ENCODE peak calls at places on chromosomes 6 and 20, in four cellular contexts. One of them, this sample, is unnamed.
A peak's percentile ranks its signal among the peaks of the same experiment; 100 is the strongest.

GRCh38 chr6:79001415-79001814 is 76.6 kb downstream of the PHIP start:
- DNase-seq in hepatocyte: no peak
- DNase-seq in HAP-1: no peak
- DNase-seq in ascending aorta: no peak
- DNase-seq in this sample: no peak

GRCh38 chr20:21526776-21527175 is 12.9 kb upstream of the NKX2-2 start:
- DNase-seq in hepatocyte: no peak
- DNase-seq in ascending aorta: no peak
- DNase-seq in HAP-1: no peak
- DNase-seq in this sample: no peak

GRCh38 chr6:26592649-26593048 is 4.1 kb upstream of the ABT1 start:
- DNase-seq in hepatocyte: no peak
- DNase-seq in ascending aorta: no peak
- DNase-seq in HAP-1: no peak
- DNase-seq in this sample: no peak

GRCh38 chr6:73285674-73286283 is 22.8 kb upstream of the KHDC1 start:
- DNase-seq in hepatocyte: peak; percentile 57
- DNase-seq in HAP-1: no peak
- DNase-seq in ascending aorta: no peak
- DNase-seq in this sample: no peak

GRCh38 chr20:32820000-32820697 is 395 bp downstream of the MAPRE1 start:
- DNase-seq in ascending aorta: peak; percentile 68
- DNase-seq in hepatocyte: peak; percentile 96
- DNase-seq in HAP-1: peak; percentile 83
- DNase-seq in this sample: peak; percentile 76

GRCh38 chr20:63114693-63115069 is 101.2 kb downstream of the YTHDF1 start:
- DNase-seq in hepatocyte: no peak
- DNase-seq in HAP-1: no peak
- DNase-seq in ascending aorta: no peak
- DNase-seq in this sample: no peak

GRCh38 chr6:148037496-148037895 is 305.1 kb upstream of the SASH1 start:
- DNase-seq in hepatocyte: no peak
- DNase-seq in ascending aorta: no peak
- DNase-seq in HAP-1: no peak
- DNase-seq in this sample: no peak

GRCh38 chr6:33199687-33200233 is 705 bp downstream of the RXRB start:
- DNase-seq in hepatocyte: no peak
- DNase-seq in HAP-1: peak; percentile 92
- DNase-seq in ascending aorta: peak; percentile 82
- DNase-seq in this sample: peak; percentile 70

GRCh38 chr6:33589723-33590530 is 9.9 kb upstream of the BAK1 start:
- DNase-seq in HAP-1: peak; percentile 61
- DNase-seq in hepatocyte: peak; percentile 93
- DNase-seq in ascending aorta: no peak
- DNase-seq in this sample: peak; percentile 75

GRCh38 chr20:44092551-44093248 is 94.3 kb downstream of the JPH2 start:
- DNase-seq in hepatocyte: peak; percentile 65
- DNase-seq in ascending aorta: peak; percentile 44
- DNase-seq in HAP-1: peak; percentile 57
- DNase-seq in this sample: no peak

GRCh38 chr6:152295346-152295745 is 341.8 kb downstream of the SYNE1 start:
- DNase-seq in HAP-1: no peak
- DNase-seq in hepatocyte: no peak
- DNase-seq in ascending aorta: no peak
- DNase-seq in this sample: no peak

GRCh38 chr6:42199106-42199981 is 4.6 kb upstream of the GUCA1B start:
- DNase-seq in ascending aorta: no peak
- DNase-seq in HAP-1: no peak
- DNase-seq in hepatocyte: no peak
- DNase-seq in this sample: no peak

GRCh38 chr20:51978081-51978501 is 175.8 kb upstream of the SALL4 start:
- DNase-seq in HAP-1: no peak
- DNase-seq in hepatocyte: no peak
- DNase-seq in ascending aorta: no peak
- DNase-seq in this sample: no peak

DNA sequence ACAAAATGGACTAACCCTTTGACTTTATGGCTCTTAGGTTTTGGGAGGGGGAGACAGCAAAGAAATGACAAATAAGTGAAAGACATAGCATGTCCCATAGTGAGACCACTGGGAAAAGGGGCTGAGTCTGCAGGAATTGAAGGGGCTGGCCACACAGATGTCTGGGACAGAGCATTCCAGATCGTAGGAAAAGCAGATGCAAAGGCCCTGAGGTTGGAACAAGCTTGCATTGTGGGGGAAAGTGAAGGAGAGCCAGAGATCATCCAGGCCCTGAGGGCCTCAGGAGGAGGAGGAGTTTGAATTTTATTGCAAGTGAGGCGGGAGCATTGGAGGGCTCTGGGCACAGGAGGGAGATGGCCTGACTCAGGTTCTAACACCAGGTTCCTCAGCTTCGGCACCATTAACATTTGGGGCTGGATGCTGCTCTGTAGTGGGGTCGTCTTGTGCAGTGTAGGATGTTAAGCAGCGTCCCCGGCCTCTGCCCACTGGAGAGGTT is 97.5 kb downstream of the CEBPB start:
- DNase-seq in hepatocyte: no peak
- DNase-seq in ascending aorta: no peak
- DNase-seq in HAP-1: no peak
- DNase-seq in this sample: no peak
- H3K4me1 ChIP-seq in hepatocyte: peaks cover 40% of the 10 kb centered on the region
- H3K4me1 ChIP-seq in ascending aorta: peaks cover 14% of the 10 kb centered on the region
- H3K4me1 ChIP-seq in HAP-1: peaks cover 8% of the 10 kb centered on the region
- H3K4me1 ChIP-seq in this sample: peaks cover 67% of the 10 kb centered on the region

GRCh38 chr20:34575756-34576155 is 17.2 kb downstream of the MAP1LC3A start:
- DNase-seq in hepatocyte: no peak
- DNase-seq in HAP-1: no peak
- DNase-seq in ascending aorta: peak; percentile 2
- DNase-seq in this sample: no peak
- H3K4me3 ChIP-seq in hepatocyte: no peak overlapping the region
- H3K4me3 ChIP-seq in HAP-1: no peak overlapping the region
- H3K4me3 ChIP-seq in ascending aorta: no peak overlapping the region
- H3K4me3 ChIP-seq in this sample: no peak overlapping the region

GRCh38 chr20:19015326-19015725 is 197.1 kb upstream of the SLC24A3 start:
- DNase-seq in hepatocyte: no peak
- DNase-seq in HAP-1: no peak
- DNase-seq in ascending aorta: peak; percentile 51
- DNase-seq in this sample: no peak
- H3K9me3 ChIP-seq in hepatocyte: no peaks in the 10 kb centered on the region
- H3K9me3 ChIP-seq in HAP-1: no peaks in the 10 kb centered on the region
- H3K9me3 ChIP-seq in ascending aorta: no peaks in the 10 kb centered on the region
- H3K9me3 ChIP-seq in this sample: no peaks in the 10 kb centered on the region

GRCh38 chr20:46013826-46014516 is 5.3 kb downstream of the MMP9 start:
- DNase-seq in HAP-1: peak; percentile 79
- DNase-seq in hepatocyte: peak; percentile 84
- DNase-seq in ascending aorta: no peak
- DNase-seq in this sample: peak; percentile 55
- H3K4me1 ChIP-seq in HAP-1: peaks cover 5% of the 10 kb centered on the region
- H3K4me1 ChIP-seq in hepatocyte: peaks cover 6% of the 10 kb centered on the region
- H3K4me1 ChIP-seq in ascending aorta: peaks cover 3% of the 10 kb centered on the region
- H3K4me1 ChIP-seq in this sample: peaks cover 12% of the 10 kb centered on the region

GRCh38 chr6:114267897-114268296 is 74.9 kb downstream of the HS3ST5 start:
- DNase-seq in ascending aorta: no peak
- DNase-seq in hepatocyte: no peak
- DNase-seq in HAP-1: no peak
- DNase-seq in this sample: no peak
- H3K4me3 ChIP-seq in ascending aorta: no peak overlapping the region
- H3K4me3 ChIP-seq in hepatocyte: no peak overlapping the region
- H3K4me3 ChIP-seq in HAP-1: no peak overlapping the region
- H3K4me3 ChIP-seq in this sample: no peak overlapping the region

This sample was measured in thyroid gland.